ENCODE peak calls at places on chromosome 22, in four cellular contexts. D is A549, J is GM12878, U is K562. N is an unnamed sample.

GRCh38 chr22:40585205-40585778 is 51.2 kb downstream of the MRTFA start:
- DNase-seq in D (no peak), J (no peak), U (no peak), N (no peak)

GRCh38 chr22:42841444-42841843 is 15.6 kb downstream of the ARFGAP3 start:
- DNase-seq in D (no peak), J (no peak), U (no peak), N (no peak)

GRCh38 chr22:27435839-27436581 is 365.5 kb downstream of the MN1 start:
- DNase-seq in D (no peak), J (no peak), U (no peak), N (no peak)

GRCh38 chr22:41532908-41533825 is 11.1 kb downstream of the POLR3H start:
- DNase-seq in D (peak), J (no peak), U (peak), N (peak)

GRCh38 chr22:17931400-17931825 is 92.9 kb downstream of the MICAL3 start:
- DNase-seq in D (no peak), J (no peak), U (no peak), N (no peak)

GRCh38 chr22:49541451-49542230 is 286.0 kb downstream of the BRD1 start:
- DNase-seq in D (no peak), J (no peak), U (no peak), N (no peak)

GRCh38 chr22:29116397-29117123 is 43.7 kb downstream of the KREMEN1 start:
- DNase-seq in D (no peak), J (no peak), U (no peak), N (no peak)

GRCh38 chr22:28829358-28830181 is 29.2 kb upstream of the XBP1 start:
- DNase-seq in D (peak), J (no peak), U (peak), N (peak)

GRCh38 chr22:29871684-29872083 is 11.3 kb upstream of the MTMR3 start:
- DNase-seq in D (no peak), J (no peak), U (no peak), N (peak)

GRCh38 chr22:44828193-44828592 is 75.8 kb downstream of the ARHGAP8 start:
- DNase-seq in D (peak), J (no peak), U (peak), N (no peak)

GRCh38 chr22:30822216-30823014 is 127.7 kb downstream of the OSBP2 start:
- DNase-seq in D (no peak), J (no peak), U (no peak), N (no peak)

GRCh38 chr22:48445113-48445827 is 1382.4 kb downstream of the BRD1 start:
- DNase-seq in D (peak), J (no peak), U (no peak), N (no peak)
- TF ChIP-seq POLR2AphosphoS2 in D (no peak), J (no peak), U (no peak), N (no peak)

GRCh38 chr22:22717723-22718122 is 73.3 kb downstream of the GGTLC2 start:
- DNase-seq in D (no peak), J (no peak), U (peak), N (no peak)
- TF ChIP-seq POLR2AphosphoS2 in D (no peak), J (no peak), U (no peak), N (no peak)

GRCh38 chr22:24321999-24322398 is 51.4 kb downstream of the SPECC1L start:
- DNase-seq in D (no peak), J (no peak), U (no peak), N (no peak)

GRCh38 chr22:24315367-24315781 is 44.7 kb downstream of the SPECC1L start:
- DNase-seq in D (no peak), J (no peak), U (no peak), N (peak)

GRCh38 chr22:24323233-24323632 is 52.6 kb downstream of the SPECC1L start:
- DNase-seq in D (no peak), J (no peak), U (no peak), N (no peak)

GRCh38 chr22:24322522-24322921 is 51.9 kb downstream of the SPECC1L start:
- DNase-seq in D (no peak), J (no peak), U (no peak), N (no peak)

DNA sequence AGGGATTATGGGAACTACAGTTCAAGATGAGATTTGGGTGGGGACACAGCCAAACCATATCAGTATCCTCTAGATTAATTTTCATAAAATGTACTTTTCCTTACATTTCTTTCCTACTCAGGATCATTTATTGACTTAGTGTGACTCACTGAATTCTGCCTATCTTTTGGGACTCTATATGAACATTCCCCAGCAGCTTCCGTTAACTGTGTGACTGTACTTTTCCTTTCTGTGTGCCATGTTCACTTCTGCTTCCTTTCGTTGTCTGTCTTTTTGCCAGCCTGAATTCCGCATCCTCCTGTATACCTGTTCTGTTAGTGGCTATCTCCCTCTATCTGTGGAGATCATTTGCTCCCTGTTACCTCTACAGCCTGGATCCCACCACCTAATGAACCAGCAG is 48.8 kb downstream of the SPECC1L start:
- DNase-seq in D (no peak), J (no peak), U (no peak), N (no peak)
- TF ChIP-seq POLR2AphosphoS2 in D (no peak), J (no peak), U (no peak), N (no peak)

DNA sequence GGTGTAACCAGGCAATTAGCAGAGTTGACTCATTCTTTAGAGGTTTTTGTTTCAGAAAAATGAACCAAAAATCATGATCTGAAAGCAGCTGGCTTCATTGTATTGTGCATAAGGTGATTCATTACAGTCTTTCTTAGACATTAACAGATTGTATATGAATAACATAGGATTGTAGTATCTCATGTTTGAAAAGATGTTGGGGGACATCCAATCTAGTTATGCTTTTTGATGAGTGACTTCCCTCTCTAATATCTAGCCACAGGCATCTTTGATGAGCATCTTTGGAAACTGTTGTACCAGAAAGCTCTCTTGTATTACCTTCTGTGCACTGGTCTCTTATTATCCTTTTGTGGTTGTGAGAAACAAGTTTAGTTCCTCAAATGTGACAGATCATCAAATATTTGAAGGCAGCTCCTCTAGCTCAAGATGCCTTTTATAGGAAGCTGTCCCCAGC is 8.3 kb downstream of the GRK3 start:
- DNase-seq in D (no peak), J (peak), U (no peak), N (no peak)
- TF ChIP-seq POLR2AphosphoS2 in D (no peak), J (no peak), U (no peak), N (no peak)

N was measured in HepG2.